ENCODE peak calls at places on chromosomes 7 and 10, in eight cellular contexts. X, H, U, S, F, L, N and Y are unnamed samples.
A peak's percentile ranks its signal among the peaks of the same experiment; 100 is the strongest.

GRCh38 chr10:110822708-110823291 is 48.9 kb upstream of the PDCD4 start:
- DNase-seq in H (no peak), L (no peak), S (no peak), N (no peak), U (no peak), X (no peak), F (no peak), Y (no peak)

GRCh38 chr10:3806603-3807002 is 21.6 kb upstream of the KLF6 start:
- DNase-seq in N (no peak), U (no peak), L (peak; percentile 94), F (no peak), H (no peak), S (peak; percentile 75), X (peak; percentile 77), Y (no peak)

GRCh38 chr10:43284341-43284910 is 17.6 kb upstream of the RASGEF1A start:
- DNase-seq in H (no peak), S (no peak), L (no peak), F (no peak), N (no peak), X (no peak), U (no peak), Y (no peak)

GRCh38 chr10:44981172-44982113 is 2.8 kb upstream of the DEPP1 start:
- DNase-seq in H (no peak), F (peak; percentile 79), L (peak; percentile 92), N (no peak), S (peak; percentile 85), X (no peak), U (peak; percentile 62), Y (no peak)

GRCh38 chr10:5187852-5188251 is 2.9 kb upstream of the AKR1C8 start:
- DNase-seq in H (no peak), L (no peak), X (no peak), U (no peak), S (peak; percentile 0), F (no peak), N (no peak), Y (no peak)

GRCh38 chr10:132237396-132237795 is 50.6 kb downstream of the DPYSL4 start:
- DNase-seq in N (no peak), X (no peak), S (no peak), F (no peak), L (no peak), H (no peak), U (no peak), Y (no peak)

GRCh38 chr10:31345886-31346285 is 26.9 kb downstream of the ZEB1 start:
- DNase-seq in H (no peak), S (no peak), F (no peak), N (no peak), X (no peak), L (peak; percentile 17), U (no peak), Y (no peak)

GRCh38 chr10:53379951-53380350 is 607.4 kb upstream of the MBL2 start:
- DNase-seq in U (no peak), H (no peak), N (no peak), L (no peak), X (no peak), S (no peak), F (no peak), Y (no peak)

GRCh38 chr7:1561036-1561940 is 5.3 kb upstream of the TMEM184A start:
- DNase-seq in L (no peak), H (no peak), F (peak; percentile 21), S (no peak), N (no peak), X (peak; percentile 48), U (no peak), Y (no peak)

GRCh38 chr10:122571892-122572291 is 11.3 kb downstream of the DMBT1 start:
- DNase-seq in N (no peak), H (no peak), S (no peak), L (no peak), U (no peak), F (no peak), X (no peak), Y (no peak)

GRCh38 chr7:134910968-134911367 is 75.3 kb upstream of the AGBL3 start:
- DNase-seq in X (no peak), U (no peak), H (no peak), F (no peak), S (no peak), N (no peak), L (no peak), Y (no peak)

GRCh38 chr10:97534746-97535367 is 36.1 kb downstream of the UBTD1 start:
- DNase-seq in U (no peak), N (no peak), F (no peak), L (no peak), H (no peak), S (no peak), X (no peak), Y (no peak)

GRCh38 chr7:157046681-157047080 is 36.2 kb upstream of the MNX1 start:
- DNase-seq in S (no peak), N (no peak), L (peak; percentile 81), F (no peak), H (no peak), X (no peak), U (no peak), Y (no peak)

GRCh38 chr10:22666287-22667092 is 47.9 kb downstream of the PIP4K2A start:
- DNase-seq in U (no peak), X (no peak), F (no peak), N (no peak), S (peak; percentile 57), H (peak; percentile 81), L (peak; percentile 62), Y (no peak)

DNA sequence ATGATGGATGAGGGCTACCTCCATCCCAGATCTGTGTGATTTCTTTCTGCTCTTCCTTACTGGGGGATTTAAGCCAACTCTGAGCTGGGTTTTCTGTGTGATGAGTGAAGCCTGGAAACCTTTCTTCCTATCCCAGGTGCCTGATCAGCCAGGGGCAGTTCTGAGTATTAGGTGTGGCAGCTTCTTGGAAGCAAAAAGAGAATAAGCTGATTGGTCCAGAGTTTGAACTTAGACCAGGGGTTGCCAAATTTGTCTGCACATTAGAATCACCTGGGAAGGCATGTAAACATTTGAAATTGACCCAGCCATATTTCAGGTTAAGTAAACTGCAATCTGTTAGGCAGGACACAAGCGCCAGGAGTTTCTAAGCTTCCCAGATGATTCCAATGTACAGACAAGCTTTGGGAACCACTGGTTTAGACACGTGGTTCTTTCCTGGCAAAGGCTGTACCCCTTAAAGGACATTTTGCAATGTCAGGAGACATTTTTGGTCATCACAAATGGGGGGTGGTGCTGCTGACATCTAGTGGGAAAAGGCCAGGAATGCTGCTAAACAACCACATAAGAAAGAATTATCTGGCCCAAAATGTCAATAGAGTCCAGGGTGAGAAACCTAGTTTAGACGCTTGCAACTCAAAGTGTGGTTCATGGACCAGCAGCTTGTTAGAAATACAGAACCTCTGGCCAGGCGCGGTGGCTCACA is 160.5 kb upstream of the GHITM start:
- DNase-seq in H (no peak), X (no peak), L (no peak), U (no peak), N (no peak), S (no peak), F (no peak), Y (no peak)
- H3K27ac ChIP-seq in H (no peak overlapping the region), X (no peak overlapping the region), L (no peak overlapping the region), U (peak overlapping the region; percentile 19), N (no peak overlapping the region), S (no peak overlapping the region), F (no peak overlapping the region), Y (no peak overlapping the region)

DNA sequence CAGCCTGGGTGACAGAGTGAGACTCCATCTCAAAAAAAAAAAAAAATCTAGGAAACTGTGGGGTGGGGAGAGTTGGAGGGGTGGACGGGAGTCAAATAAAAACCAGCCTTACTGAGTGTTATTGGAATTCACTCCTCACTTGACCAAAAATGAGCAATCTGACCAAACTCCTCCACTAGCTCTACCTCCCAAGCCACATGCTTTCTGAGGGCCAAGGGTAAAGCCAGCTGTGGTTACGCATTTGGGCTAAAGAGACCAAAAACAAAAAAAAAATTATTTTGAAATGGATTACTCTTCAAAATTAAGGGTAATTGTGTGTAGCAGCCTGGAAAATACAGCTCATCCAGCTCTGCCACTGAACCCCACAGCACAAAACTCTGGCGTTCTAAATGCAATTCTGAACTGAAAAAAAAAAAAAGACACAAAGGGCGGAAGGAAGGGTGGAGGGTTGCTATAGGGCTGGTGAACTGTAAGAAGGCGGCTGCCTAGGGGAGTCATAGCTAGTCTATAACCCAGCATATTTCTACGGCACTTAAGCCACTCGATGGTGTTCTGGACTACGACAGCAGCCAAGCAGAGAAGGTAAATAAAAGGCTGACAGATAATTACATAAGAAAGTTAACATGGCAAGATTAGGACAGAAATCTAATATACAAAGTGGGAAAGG is 7.8 kb downstream of the ELMO1 start:
- DNase-seq in H (peak; percentile 14), X (no peak), S (no peak), L (no peak), U (no peak), N (no peak), F (peak; percentile 31), Y (no peak)
- H3K4me1 ChIP-seq in H (peaks cover 34% of the 10 kb centered on the region), X (no peaks in the 10 kb centered on the region), S (no peaks in the 10 kb centered on the region), L (no peaks in the 10 kb centered on the region), U (peaks cover 34% of the 10 kb centered on the region), N (peaks cover 49% of the 10 kb centered on the region), F (peaks cover 51% of the 10 kb centered on the region), Y (peaks cover 38% of the 10 kb centered on the region)

DNA sequence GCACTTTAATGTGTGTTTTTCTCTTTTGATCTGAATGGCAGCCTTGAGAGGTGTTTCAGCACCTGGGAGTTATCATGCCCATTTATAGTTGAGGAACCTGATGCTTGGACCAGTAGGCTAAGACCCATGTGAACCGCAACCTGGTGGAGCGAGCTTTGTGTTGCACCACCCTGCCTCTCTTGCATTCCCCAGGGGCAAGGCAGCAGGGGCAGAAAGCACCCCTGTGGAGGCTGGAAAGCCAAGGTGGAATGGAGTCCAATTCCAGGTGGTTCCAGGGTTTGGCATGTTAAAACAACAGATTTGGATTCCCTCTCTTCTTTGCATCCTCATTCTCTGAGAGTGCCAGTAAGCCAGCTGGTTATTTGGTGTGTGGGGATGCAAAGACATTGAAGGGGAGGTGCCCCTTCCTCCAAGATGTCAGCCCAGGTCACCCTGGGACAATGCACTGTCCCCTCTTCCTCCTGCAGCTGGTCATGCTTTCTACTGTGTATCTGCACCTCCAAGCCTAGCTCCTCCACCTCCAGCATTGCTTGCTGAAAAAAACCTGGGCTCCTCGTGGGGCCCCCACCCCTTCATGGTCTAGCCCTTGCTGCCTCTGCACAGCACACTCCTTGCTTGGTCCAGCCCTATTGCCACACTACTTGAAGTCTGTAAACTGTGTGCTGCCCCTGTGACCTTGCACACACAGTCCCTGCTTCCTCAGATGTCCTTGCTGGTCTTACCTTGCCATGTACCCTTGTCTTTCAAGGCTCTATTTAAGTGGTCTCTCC is 5.6 kb upstream of the CDH23 start:
- DNase-seq in N (peak; percentile 12), L (no peak), H (no peak), F (no peak), X (no peak), S (no peak), U (no peak), Y (no peak)
- H3K27ac ChIP-seq in N (no peak overlapping the region), L (no peak overlapping the region), H (no peak overlapping the region), F (no peak overlapping the region), X (no peak overlapping the region), S (no peak overlapping the region), U (no peak overlapping the region), Y (no peak overlapping the region)

DNA sequence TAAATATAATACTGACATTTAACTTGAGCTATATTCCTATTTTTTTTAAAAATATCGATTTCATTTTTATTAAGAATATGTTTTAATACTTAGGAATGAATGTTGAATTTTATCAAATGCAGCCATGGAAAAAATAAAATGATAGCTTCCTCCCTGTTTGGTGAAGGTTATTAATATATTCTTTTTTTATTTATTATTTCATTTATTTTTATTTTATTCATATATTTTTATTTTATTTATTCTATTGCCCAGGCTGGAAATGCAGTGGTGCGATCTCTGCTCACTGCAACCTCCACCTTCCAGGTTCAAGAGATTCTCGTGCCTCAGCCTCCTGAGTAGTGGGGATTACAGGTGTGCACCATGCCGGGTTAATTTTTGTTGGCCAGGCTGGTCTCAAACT is 160.2 kb downstream of the PKD1L1 start:
- DNase-seq in U (no peak), H (no peak), F (no peak), S (no peak), L (no peak), X (no peak), N (no peak), Y (no peak)
- H3K4me1 ChIP-seq in U (no peaks in the 10 kb centered on the region), H (no peaks in the 10 kb centered on the region), F (peaks cover 10% of the 10 kb centered on the region), S (peaks cover 26% of the 10 kb centered on the region), L (peaks cover 22% of the 10 kb centered on the region), X (no peaks in the 10 kb centered on the region), N (peaks cover 9% of the 10 kb centered on the region), Y (no peaks in the 10 kb centered on the region)